ENCODE peak calls at places on chromosomes 5 and 9, in five cellular contexts. C is mucosa of gallbladder, A is occipital lobe, Q is NCI-H1417 treated with DMSO at 0.1 percent for 48 hours, U is LoVo. H is an unnamed sample.

GRCh38 chr5:176396330-176396729 is 7.8 kb downstream of the HIGD2A start:
- DNase-seq in C (no peak), A (no peak), Q (no peak), U (no peak), H (no peak)

GRCh38 chr9:91426123-91426745 is 2.6 kb upstream of the NFIL3 start:
- DNase-seq in C (no peak), A (no peak), Q (no peak), U (peak; percentile 45), H (peak; percentile 71)

GRCh38 chr5:124877501-124878146 is 131.2 kb upstream of the ZNF608 start:
- DNase-seq in C (no peak), A (no peak), Q (no peak), U (no peak), H (no peak)

GRCh38 chr5:23367863-23368262 is 139.5 kb upstream of the PRDM9 start:
- DNase-seq in C (no peak), A (no peak), Q (no peak), U (no peak), H (no peak)

GRCh38 chr5:37197340-37198050 is 51.7 kb downstream of the CPLANE1 start:
- DNase-seq in C (no peak), A (no peak), Q (no peak), U (no peak), H (no peak)

GRCh38 chr9:136137321-136138054 is 18.8 kb upstream of the TMEM250 start:
- DNase-seq in C (no peak), A (no peak), Q (no peak), U (peak; percentile 12), H (peak; percentile 72)

GRCh38 chr5:175246242-175246891 is 197.6 kb downstream of the DRD1 start:
- DNase-seq in C (peak; percentile 11), A (peak; percentile 62), Q (no peak), U (peak; percentile 50), H (peak; percentile 34)

GRCh38 chr9:33161011-33161588 is 6.0 kb downstream of the B4GALT1 start:
- DNase-seq in C (peak; percentile 52), A (no peak), Q (no peak), U (peak; percentile 90), H (peak; percentile 80)

GRCh38 chr5:36523931-36524330 is 82.5 kb upstream of the SLC1A3 start:
- DNase-seq in C (no peak), A (peak; percentile 10), Q (no peak), U (no peak), H (no peak)

GRCh38 chr9:97425336-97425991 is 13.6 kb downstream of the TDRD7 start:
- DNase-seq in C (no peak), A (no peak), Q (no peak), U (no peak), H (no peak)

GRCh38 chr5:78887384-78888118 is 97.6 kb downstream of the ARSB start:
- DNase-seq in C (no peak), A (no peak), Q (no peak), U (no peak), H (no peak)

GRCh38 chr5:128197911-128198522 is 114.5 kb downstream of the SLC12A2 start:
- DNase-seq in C (no peak), A (no peak), Q (no peak), U (no peak), H (peak; percentile 68)

GRCh38 chr5:24621809-24622208 is 23.0 kb downstream of the CDH10 start:
- DNase-seq in C (peak; percentile 16), A (no peak), Q (no peak), U (no peak), H (peak; percentile 15)

GRCh38 chr5:177478711-177479646 is 5.5 kb upstream of the DBN1 start:
- DNase-seq in C (peak; percentile 71), A (no peak), Q (no peak), U (no peak), H (no peak)

GRCh38 chr5:16784843-16785791 is 151.0 kb downstream of the MYO10 start:
- DNase-seq in C (no peak), A (peak; percentile 51), Q (no peak), U (no peak), H (no peak)

GRCh38 chr5:134271059-134271458 is 45.2 kb upstream of the PPP2CA start:
- DNase-seq in C (no peak), A (no peak), Q (no peak), U (no peak), H (no peak)

GRCh38 chr9:105290401-105290800 is 46.0 kb downstream of the SLC44A1 start:
- DNase-seq in C (peak; percentile 50), A (no peak), Q (no peak), U (no peak), H (peak; percentile 59)

GRCh38 chr5:153714732-153715287 is 224.3 kb downstream of the GRIA1 start:
- DNase-seq in C (no peak), A (no peak), Q (no peak), U (no peak), H (no peak)

GRCh38 chr5:176877793-176878331 is 21.3 kb downstream of the HK3 start:
- DNase-seq in C (no peak), A (no peak), Q (peak; percentile 29), U (no peak), H (no peak)

GRCh38 chr9:81628897-81629296 is 60.5 kb downstream of the TLE1 start:
- DNase-seq in C (no peak), A (no peak), Q (no peak), U (no peak), H (no peak)

GRCh38 chr9:136545065-136545965 is 533 bp downstream of the NOTCH1 start:
- DNase-seq in C (no peak), A (no peak), Q (no peak), U (no peak), H (peak; percentile 28)

GRCh38 chr9:17688834-17689233 is 110.0 kb downstream of the SH3GL2 start:
- DNase-seq in C (no peak), A (no peak), Q (no peak), U (no peak), H (no peak)

GRCh38 chr9:18480649-18481048 is 6.7 kb downstream of the ADAMTSL1 start:
- DNase-seq in C (no peak), A (no peak), Q (no peak), U (no peak), H (no peak)

GRCh38 chr5:124411089-124411488 is 335.4 kb downstream of the ZNF608 start:
- DNase-seq in C (no peak), A (no peak), Q (no peak), U (no peak), H (no peak)

GRCh38 chr5:102223542-102224444 is 72.3 kb downstream of the SLCO4C1 start:
- DNase-seq in C (no peak), A (no peak), Q (no peak), U (peak; percentile 47), H (peak; percentile 79)

GRCh38 chr5:1651971-1652872 is 128.5 kb upstream of the LPCAT1 start:
- DNase-seq in C (no peak), A (no peak), Q (no peak), U (no peak), H (no peak)

H was measured in HT-29.